ENCODE peak calls at places on chromosome 2, in eight cellular contexts. J is transverse colon, U is ovary, B is H1, I is A549, P is K562, K is suprapubic skin, T is sigmoid colon. V is an unnamed sample.

GRCh38 chr2:122519366-122519765 is 763.9 kb downstream of the TSN start:
- DNase-seq in J (no peak), B (no peak), U (no peak), P (no peak), K (no peak), T (no peak), I (no peak), V (no peak)

GRCh38 chr2:109473006-109473380 is 140.8 kb downstream of the SEPTIN10 start:
- DNase-seq in B (no peak), T (no peak), P (no peak), K (no peak), J (no peak), U (no peak), I (no peak), V (no peak)

GRCh38 chr2:134170269-134170668 is 83.6 kb upstream of the MGAT5 start:
- DNase-seq in K (no peak), J (no peak), I (no peak), U (no peak), T (no peak), P (no peak), B (no peak), V (no peak)

GRCh38 chr2:37794717-37795116 is 123.3 kb upstream of the CDC42EP3 start:
- DNase-seq in J (no peak), I (no peak), T (no peak), B (no peak), P (no peak), K (no peak), U (no peak), V (no peak)

GRCh38 chr2:234861841-234862735 is 89.7 kb upstream of the SH3BP4 start:
- DNase-seq in U (no peak), I (no peak), B (no peak), K (no peak), J (no peak), T (no peak), P (no peak), V (no peak)

GRCh38 chr2:185417111-185417510 is 321.5 kb upstream of the FSIP2 start:
- DNase-seq in J (no peak), P (no peak), T (no peak), I (no peak), B (no peak), K (no peak), U (no peak), V (no peak)

GRCh38 chr2:9076210-9076609 is 72.7 kb upstream of the MBOAT2 start:
- DNase-seq in T (no peak), U (no peak), P (no peak), J (no peak), K (no peak), I (no peak), B (no peak), V (no peak)

GRCh38 chr2:186125625-186126024 is 360.4 kb upstream of the ZC3H15 start:
- DNase-seq in B (no peak), K (no peak), J (no peak), U (no peak), P (no peak), T (no peak), I (no peak), V (no peak)

GRCh38 chr2:8452979-8453903 is 228.6 kb upstream of the ID2 start:
- DNase-seq in J (peak; percentile 62), T (peak; percentile 45), I (no peak), B (no peak), P (no peak), K (no peak), U (no peak), V (no peak)

GRCh38 chr2:201837824-201838340 is 31.5 kb downstream of the CDK15 start:
- DNase-seq in K (no peak), T (no peak), I (no peak), U (no peak), J (no peak), P (no peak), B (no peak), V (no peak)

GRCh38 chr2:78418041-78418440 is 607.5 kb upstream of the REG3G start:
- DNase-seq in K (no peak), B (no peak), I (no peak), J (no peak), P (no peak), U (no peak), T (no peak), V (no peak)

GRCh38 chr2:120865656-120866055 is 130.0 kb downstream of the GLI2 start:
- DNase-seq in J (no peak), K (no peak), P (no peak), U (no peak), B (no peak), T (peak; percentile 59), I (no peak), V (no peak)

GRCh38 chr2:47666332-47666731 is 116.6 kb upstream of the MSH6 start:
- DNase-seq in T (no peak), I (no peak), J (no peak), K (no peak), B (no peak), P (no peak), U (no peak), V (no peak)

GRCh38 chr2:20471902-20472559 is 25.2 kb downstream of the RHOB start:
- DNase-seq in I (no peak), K (peak; percentile 64), T (peak; percentile 19), J (no peak), P (no peak), U (no peak), B (no peak), V (no peak)

GRCh38 chr2:112601754-112602153 is 17.3 kb downstream of the CHCHD5 start:
- DNase-seq in T (peak; percentile 10), K (no peak), B (no peak), J (no peak), U (no peak), P (no peak), I (no peak), V (no peak)

GRCh38 chr2:232435805-232436204 is 20.1 kb upstream of the ALPI start:
- DNase-seq in J (no peak), K (no peak), B (no peak), I (no peak), T (no peak), P (no peak), U (no peak), V (no peak)
- TF ChIP-seq EP300 in J (no peak), K (no peak), B (no peak), I (no peak), T (no peak), P (no peak), U (no peak), V (no peak)

GRCh38 chr2:147845608-147846002 is 776 bp downstream of the ACVR2A start:
- DNase-seq in I (no peak), P (no peak), U (no peak), T (no peak), J (no peak), K (no peak), B (no peak), V (no peak)

GRCh38 chr2:147844691-147845607 is at the start of gene ACVR2A:
- DNase-seq in U (peak; percentile 28), T (peak; percentile 69), K (no peak), P (peak; percentile 23), I (peak; percentile 42), B (no peak), J (peak; percentile 44), V (no peak)

GRCh38 chr2:147846382-147847081 is 1.7 kb downstream of the ACVR2A start:
- DNase-seq in K (no peak), I (no peak), J (no peak), T (no peak), U (no peak), P (no peak), B (no peak), V (no peak)

GRCh38 chr2:147851244-147851930 is 6.6 kb downstream of the ACVR2A start:
- DNase-seq in B (no peak), J (no peak), K (no peak), I (no peak), U (no peak), T (no peak), P (no peak), V (no peak)

DNA sequence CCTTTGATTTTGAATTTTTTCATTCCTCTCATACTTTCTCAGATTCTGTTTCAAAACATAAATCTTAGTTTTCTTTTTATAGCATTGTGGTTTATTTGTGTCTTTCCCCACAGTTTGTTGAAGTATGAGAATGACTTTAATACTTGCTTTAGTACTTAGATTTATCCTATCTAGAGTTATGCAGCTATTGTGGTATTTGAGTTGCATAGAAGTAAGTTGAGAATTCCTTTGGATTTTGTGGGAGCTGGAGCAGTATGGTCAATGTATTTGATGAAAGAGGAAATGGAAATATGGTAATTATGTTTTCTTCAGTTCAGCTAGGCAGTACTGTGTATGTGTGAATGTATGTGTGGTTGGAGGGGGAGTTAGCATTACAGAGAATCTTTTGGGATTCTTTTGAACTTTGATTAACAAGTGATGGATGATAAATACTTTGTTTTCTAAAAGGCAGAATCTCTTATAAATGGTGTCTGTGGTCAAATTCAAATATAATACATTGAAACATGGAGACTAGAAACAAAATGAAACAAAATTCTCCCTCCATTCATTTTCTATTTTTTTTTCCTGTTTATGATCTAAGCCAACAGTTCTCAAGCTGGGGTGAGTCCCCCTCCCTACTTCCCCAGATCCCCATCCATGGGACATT is 3.0 kb downstream of the ACVR2A start:
- DNase-seq in B (no peak), K (no peak), J (no peak), U (no peak), P (no peak), I (no peak), T (no peak), V (no peak)
- H3K4me1 ChIP-seq in B (peaks cover 2% of the 10 kb centered on the region), K (peaks cover 59% of the 10 kb centered on the region), J (no peaks in the 10 kb centered on the region), U (peaks cover 2% of the 10 kb centered on the region), P (peaks cover 19% of the 10 kb centered on the region), I (peaks cover 16% of the 10 kb centered on the region), T (peaks cover 11% of the 10 kb centered on the region), V (peaks cover 65% of the 10 kb centered on the region)

DNA sequence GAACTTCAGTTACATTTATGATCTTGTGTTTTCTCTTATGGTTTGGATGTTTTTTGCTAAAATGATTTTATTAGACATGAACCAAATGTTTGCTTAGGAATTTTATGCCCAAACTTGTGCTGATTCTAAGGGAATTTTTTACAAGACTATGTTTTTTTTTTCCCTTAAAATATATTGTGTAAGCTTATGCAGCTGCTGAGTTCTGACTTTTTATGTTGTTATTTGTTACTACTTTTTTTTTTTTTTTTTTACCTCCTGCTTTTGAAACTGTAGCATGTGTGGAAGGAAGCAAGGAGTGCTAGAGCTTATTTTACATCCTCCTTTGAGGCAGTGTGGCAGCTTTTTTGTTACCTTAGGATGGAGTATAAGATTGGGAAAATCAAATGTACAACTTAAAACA is 6.0 kb upstream of the DNAH7 start:
- DNase-seq in I (no peak), U (no peak), P (no peak), T (no peak), J (no peak), K (no peak), B (no peak), V (no peak)
- TF ChIP-seq POLR2A in I (no peak), U (no peak), P (no peak), T (no peak), J (no peak), K (no peak), B (no peak), V (no peak)

DNA sequence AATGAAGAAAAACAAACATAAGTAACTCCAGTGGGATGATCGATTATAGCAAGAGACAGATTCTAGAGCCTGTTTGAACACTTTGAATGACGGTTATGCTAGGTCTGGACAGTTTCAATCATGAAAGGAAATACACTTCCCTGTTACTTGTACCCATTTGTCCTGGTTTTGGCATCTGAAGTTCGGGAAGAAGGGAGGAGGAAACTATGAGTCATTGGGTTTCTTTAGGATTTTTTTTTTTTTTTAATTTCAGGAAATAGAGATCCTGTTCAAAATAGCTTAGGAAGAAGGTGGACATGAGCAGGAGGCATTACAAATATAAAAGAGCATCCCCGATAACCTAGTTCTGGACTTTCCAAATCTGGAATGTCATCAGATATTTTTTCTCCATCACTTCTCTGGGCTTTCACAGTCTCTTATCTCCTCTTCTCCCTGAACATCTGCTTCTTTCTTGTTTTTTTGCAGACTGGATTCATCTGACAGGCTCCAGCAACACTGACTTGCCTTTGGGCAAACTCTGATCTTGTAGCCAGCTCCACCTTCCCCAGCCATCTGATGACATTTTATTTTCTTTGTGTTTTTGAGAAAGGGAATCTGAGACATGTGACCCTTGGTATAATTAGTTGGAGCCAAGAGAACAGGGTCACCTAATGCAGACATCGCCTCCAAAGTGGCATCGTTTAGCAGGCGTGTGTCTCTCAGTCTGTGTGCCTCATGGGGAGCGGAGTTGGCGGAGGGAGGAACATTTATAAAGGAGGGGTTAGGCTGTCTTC is 195.2 kb upstream of the EPHA4 start:
- DNase-seq in P (no peak), T (no peak), B (no peak), U (no peak), J (no peak), K (no peak), I (no peak), V (no peak)
- TF ChIP-seq EP300 in P (no peak), T (no peak), B (no peak), U (no peak), J (no peak), K (no peak), I (no peak), V (no peak)